ENCODE peak calls at places on chromosomes 3 and 15, in four cellular contexts. One of them, this sample, is unnamed.

GRCh38 chr3:197325773-197326172 is 27.4 kb upstream of the DLG1 start:
- DNase-seq in cardiac muscle cell: no peak
- DNase-seq in fibroblast of villous mesenchyme: no peak
- DNase-seq in neural crest cell: no peak
- DNase-seq in this sample: no peak

GRCh38 chr3:134205426-134205825 is 45.2 kb downstream of the RYK start:
- DNase-seq in neural crest cell: no peak
- DNase-seq in cardiac muscle cell: no peak
- DNase-seq in fibroblast of villous mesenchyme: no peak
- DNase-seq in this sample: no peak

GRCh38 chr3:127373701-127374625 is 86.1 kb upstream of the PRR20G start:
- DNase-seq in neural crest cell: peak
- DNase-seq in cardiac muscle cell: peak
- DNase-seq in fibroblast of villous mesenchyme: no peak
- DNase-seq in this sample: peak

GRCh38 chr3:184360070-184360833 is 1.2 kb downstream of the CLCN2 start:
- DNase-seq in neural crest cell: no peak
- DNase-seq in cardiac muscle cell: no peak
- DNase-seq in fibroblast of villous mesenchyme: no peak
- DNase-seq in this sample: no peak

GRCh38 chr15:67125589-67126502 is 60.4 kb downstream of the SMAD3 start:
- DNase-seq in fibroblast of villous mesenchyme: peak
- DNase-seq in neural crest cell: no peak
- DNase-seq in cardiac muscle cell: no peak
- DNase-seq in this sample: peak

GRCh38 chr15:23002920-23003319 is 22.8 kb upstream of the CYFIP1 start:
- DNase-seq in cardiac muscle cell: no peak
- DNase-seq in fibroblast of villous mesenchyme: no peak
- DNase-seq in neural crest cell: no peak
- DNase-seq in this sample: no peak

GRCh38 chr15:68710536-68710935 is 110.2 kb downstream of the ANP32A start:
- DNase-seq in cardiac muscle cell: no peak
- DNase-seq in fibroblast of villous mesenchyme: no peak
- DNase-seq in neural crest cell: no peak
- DNase-seq in this sample: no peak

GRCh38 chr3:16151109-16151508 is 23.4 kb upstream of the GALNT15 start:
- DNase-seq in neural crest cell: no peak
- DNase-seq in fibroblast of villous mesenchyme: peak
- DNase-seq in cardiac muscle cell: no peak
- DNase-seq in this sample: peak

GRCh38 chr3:125061170-125061569 is 5.4 kb upstream of the HEG1 start:
- DNase-seq in cardiac muscle cell: peak
- DNase-seq in fibroblast of villous mesenchyme: peak
- DNase-seq in neural crest cell: no peak
- DNase-seq in this sample: no peak

GRCh38 chr15:68818671-68819450 is 1.8 kb downstream of the ANP32A start:
- DNase-seq in cardiac muscle cell: peak
- DNase-seq in neural crest cell: no peak
- DNase-seq in fibroblast of villous mesenchyme: peak
- DNase-seq in this sample: peak

GRCh38 chr3:23760871-23761373 is 44.8 kb upstream of the UBE2E1 start:
- DNase-seq in fibroblast of villous mesenchyme: no peak
- DNase-seq in neural crest cell: no peak
- DNase-seq in cardiac muscle cell: no peak
- DNase-seq in this sample: no peak

GRCh38 chr3:147838650-147839049 is 429.5 kb downstream of the ZIC1 start:
- DNase-seq in cardiac muscle cell: no peak
- DNase-seq in neural crest cell: no peak
- DNase-seq in fibroblast of villous mesenchyme: no peak
- DNase-seq in this sample: peak

GRCh38 chr15:84604804-84605203 is 4.0 kb downstream of the ZSCAN2 start:
- DNase-seq in fibroblast of villous mesenchyme: peak
- DNase-seq in neural crest cell: no peak
- DNase-seq in cardiac muscle cell: no peak
- DNase-seq in this sample: no peak

GRCh38 chr15:43928152-43928551 is 101.3 kb downstream of the WDR76 start:
- DNase-seq in fibroblast of villous mesenchyme: no peak
- DNase-seq in neural crest cell: no peak
- DNase-seq in cardiac muscle cell: no peak
- DNase-seq in this sample: no peak

GRCh38 chr15:38186505-38186904 is 66.1 kb upstream of the SPRED1 start:
- DNase-seq in fibroblast of villous mesenchyme: no peak
- DNase-seq in cardiac muscle cell: no peak
- DNase-seq in neural crest cell: no peak
- DNase-seq in this sample: no peak

GRCh38 chr3:29249829-29250228 is 31.0 kb upstream of the RBMS3 start:
- DNase-seq in neural crest cell: no peak
- DNase-seq in cardiac muscle cell: no peak
- DNase-seq in fibroblast of villous mesenchyme: no peak
- DNase-seq in this sample: no peak

GRCh38 chr3:40873934-40874699 is 325.2 kb upstream of the CTNNB1 start:
- DNase-seq in neural crest cell: no peak
- DNase-seq in cardiac muscle cell: no peak
- DNase-seq in fibroblast of villous mesenchyme: no peak
- DNase-seq in this sample: no peak

GRCh38 chr15:33608714-33609113 is 297.9 kb downstream of the RYR3 start:
- DNase-seq in neural crest cell: peak
- DNase-seq in cardiac muscle cell: peak
- DNase-seq in fibroblast of villous mesenchyme: no peak
- DNase-seq in this sample: peak
- TF ChIP-seq CTCF in neural crest cell: peak
- TF ChIP-seq CTCF in cardiac muscle cell: no peak
- TF ChIP-seq CTCF in fibroblast of villous mesenchyme: no peak
- TF ChIP-seq CTCF in this sample: peak

DNA sequence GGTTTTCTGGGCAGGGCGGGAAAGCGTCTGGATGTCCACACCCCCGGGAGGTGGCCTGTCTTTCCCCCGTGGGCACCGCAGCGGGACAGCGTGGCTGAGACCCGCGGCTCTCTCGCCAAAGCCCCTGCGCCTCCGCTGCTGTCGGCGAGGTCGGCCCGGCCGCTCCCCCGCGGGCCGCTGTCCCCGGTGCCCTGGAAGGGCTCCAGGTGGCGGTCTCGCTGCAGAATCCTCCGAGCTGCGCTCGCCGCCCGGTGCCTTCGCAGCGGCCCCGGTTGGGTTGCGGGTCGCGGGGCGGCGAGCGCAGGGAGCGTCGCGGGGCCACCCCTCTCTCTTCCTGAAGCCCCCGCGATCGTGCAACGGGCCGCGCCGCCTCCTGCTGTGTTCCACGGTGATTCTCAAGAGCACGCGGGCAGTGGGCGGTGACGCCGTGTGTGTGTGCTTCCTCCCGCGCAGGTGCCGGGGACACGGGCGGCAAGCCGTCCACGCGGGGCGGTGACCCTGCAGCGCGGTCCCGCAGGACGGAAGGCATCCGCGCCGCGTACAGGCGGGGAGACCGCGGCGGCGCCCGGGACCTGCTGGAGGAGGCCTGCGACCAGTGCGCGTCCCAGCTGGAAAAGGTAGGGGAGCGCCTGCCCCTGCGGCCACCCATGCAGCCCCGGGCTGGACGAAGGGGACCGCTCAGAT is 54.3 kb downstream of the LRRK1 start:
- DNase-seq in cardiac muscle cell: peak
- DNase-seq in fibroblast of villous mesenchyme: no peak
- DNase-seq in neural crest cell: no peak
- DNase-seq in this sample: no peak
- TF ChIP-seq CTCF in cardiac muscle cell: no peak
- TF ChIP-seq CTCF in fibroblast of villous mesenchyme: no peak
- TF ChIP-seq CTCF in neural crest cell: no peak
- TF ChIP-seq CTCF in this sample: no peak

GRCh38 chr15:81174759-81175327 is 21.8 kb upstream of the IL16 start:
- DNase-seq in cardiac muscle cell: peak
- DNase-seq in neural crest cell: no peak
- DNase-seq in fibroblast of villous mesenchyme: no peak
- DNase-seq in this sample: no peak
- TF ChIP-seq CTCF in cardiac muscle cell: no peak
- TF ChIP-seq CTCF in neural crest cell: no peak
- TF ChIP-seq CTCF in fibroblast of villous mesenchyme: no peak
- TF ChIP-seq CTCF in this sample: no peak

DNA sequence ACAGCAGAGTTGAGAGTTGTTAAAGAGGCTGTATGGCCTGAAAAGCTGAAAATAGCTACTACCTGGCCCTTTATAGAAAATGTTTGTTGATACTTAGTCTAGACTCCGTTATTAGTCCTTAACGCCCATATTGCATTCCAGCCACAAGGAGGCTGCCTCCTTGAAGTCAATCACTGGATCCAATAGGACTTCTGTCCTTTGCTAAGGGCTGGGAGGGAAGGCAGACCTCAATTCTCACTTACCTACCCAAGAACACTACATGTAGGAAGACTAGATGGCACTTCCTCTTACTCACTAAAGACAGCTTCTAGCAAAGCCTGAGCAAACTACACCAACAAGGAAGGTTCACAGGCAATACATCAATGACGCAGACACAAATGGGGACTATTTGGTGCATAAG is 139.5 kb upstream of the HACD2 start:
- DNase-seq in neural crest cell: no peak
- DNase-seq in cardiac muscle cell: no peak
- DNase-seq in fibroblast of villous mesenchyme: peak
- DNase-seq in this sample: no peak
- TF ChIP-seq CTCF in neural crest cell: no peak
- TF ChIP-seq CTCF in cardiac muscle cell: peak
- TF ChIP-seq CTCF in fibroblast of villous mesenchyme: peak
- TF ChIP-seq CTCF in this sample: no peak

DNA sequence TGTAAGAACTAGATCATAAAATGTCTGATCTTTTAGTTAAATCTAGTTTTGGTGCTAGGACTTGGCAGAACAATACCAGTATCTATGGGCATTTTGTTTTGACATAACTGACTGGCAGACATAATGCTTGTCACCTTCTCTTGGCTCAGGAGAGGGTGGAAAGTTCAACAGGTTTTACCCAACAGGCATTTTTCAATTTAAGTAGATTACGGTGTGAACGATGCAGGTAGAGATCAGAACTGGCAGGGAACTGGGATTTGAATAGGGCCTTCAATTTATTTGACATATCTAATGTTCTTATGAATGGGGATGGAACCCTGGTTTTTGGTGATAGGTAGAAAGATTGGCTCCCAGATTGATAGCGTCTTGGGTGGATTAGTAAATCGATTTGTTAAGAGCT is 351.0 kb downstream of the FEZF2 start:
- DNase-seq in neural crest cell: no peak
- DNase-seq in fibroblast of villous mesenchyme: no peak
- DNase-seq in cardiac muscle cell: no peak
- DNase-seq in this sample: no peak
- TF ChIP-seq CTCF in neural crest cell: no peak
- TF ChIP-seq CTCF in fibroblast of villous mesenchyme: no peak
- TF ChIP-seq CTCF in cardiac muscle cell: no peak
- TF ChIP-seq CTCF in this sample: no peak

GRCh38 chr3:25386686-25387271 is 41.3 kb upstream of the RARB start:
- DNase-seq in cardiac muscle cell: no peak
- DNase-seq in fibroblast of villous mesenchyme: no peak
- DNase-seq in neural crest cell: no peak
- DNase-seq in this sample: no peak
- TF ChIP-seq CTCF in cardiac muscle cell: no peak
- TF ChIP-seq CTCF in fibroblast of villous mesenchyme: no peak
- TF ChIP-seq CTCF in neural crest cell: no peak
- TF ChIP-seq CTCF in this sample: no peak

DNA sequence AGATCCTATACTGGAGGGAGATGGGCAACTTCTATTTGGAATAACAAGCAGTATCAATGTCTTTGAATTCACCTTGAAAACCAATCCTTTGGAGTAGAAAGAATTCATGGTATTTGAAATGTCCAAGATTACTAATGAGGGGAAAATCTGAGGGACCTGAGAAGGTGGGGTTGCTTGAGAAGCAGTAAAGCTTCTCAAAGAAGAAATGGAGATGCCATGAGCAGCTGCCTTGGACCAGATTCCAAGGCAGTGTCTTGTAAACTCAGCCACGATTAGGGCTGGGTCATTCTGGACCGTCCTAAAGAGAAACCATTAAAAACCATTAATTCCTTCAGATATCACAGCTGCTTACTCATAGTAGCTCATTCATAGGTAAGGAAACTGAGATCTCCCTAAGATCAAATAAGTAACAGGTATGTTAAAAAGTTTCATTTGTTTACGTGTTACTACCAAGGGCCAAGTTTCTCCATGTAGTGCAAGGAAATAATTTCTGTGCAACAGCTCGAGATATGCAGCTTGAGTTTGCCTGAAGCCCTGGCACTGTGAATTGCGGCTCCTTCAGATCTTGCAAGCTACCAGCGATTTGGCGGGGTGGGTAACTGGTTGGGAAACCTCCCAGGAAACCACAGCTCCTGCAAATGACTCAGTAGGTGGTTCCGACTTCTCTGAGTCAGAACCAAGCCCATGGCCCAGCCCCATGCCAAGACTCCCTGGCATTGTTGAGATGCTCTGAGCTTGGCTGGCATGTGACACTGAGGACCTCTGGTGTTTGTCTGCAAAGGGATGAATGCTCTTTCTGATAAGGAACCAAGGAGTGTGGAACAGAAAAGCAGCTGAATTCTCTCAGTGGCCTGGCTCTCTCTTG is 296.8 kb downstream of the RORA start:
- DNase-seq in cardiac muscle cell: no peak
- DNase-seq in neural crest cell: no peak
- DNase-seq in fibroblast of villous mesenchyme: no peak
- DNase-seq in this sample: peak
- TF ChIP-seq CTCF in cardiac muscle cell: peak
- TF ChIP-seq CTCF in neural crest cell: no peak
- TF ChIP-seq CTCF in fibroblast of villous mesenchyme: no peak
- TF ChIP-seq CTCF in this sample: peak

GRCh38 chr3:150523538-150523937 is 22.8 kb downstream of the SERP1 start:
- DNase-seq in fibroblast of villous mesenchyme: no peak
- DNase-seq in neural crest cell: no peak
- DNase-seq in cardiac muscle cell: peak
- DNase-seq in this sample: no peak

GRCh38 chr3:150531775-150532174 is 14.5 kb downstream of the SERP1 start:
- DNase-seq in fibroblast of villous mesenchyme: no peak
- DNase-seq in neural crest cell: no peak
- DNase-seq in cardiac muscle cell: no peak
- DNase-seq in this sample: no peak

GRCh38 chr3:150528359-150528797 is 17.9 kb downstream of the SERP1 start:
- DNase-seq in fibroblast of villous mesenchyme: peak
- DNase-seq in cardiac muscle cell: no peak
- DNase-seq in neural crest cell: no peak
- DNase-seq in this sample: peak
- TF ChIP-seq CTCF in fibroblast of villous mesenchyme: peak
- TF ChIP-seq CTCF in cardiac muscle cell: peak
- TF ChIP-seq CTCF in neural crest cell: peak
- TF ChIP-seq CTCF in this sample: peak

DNA sequence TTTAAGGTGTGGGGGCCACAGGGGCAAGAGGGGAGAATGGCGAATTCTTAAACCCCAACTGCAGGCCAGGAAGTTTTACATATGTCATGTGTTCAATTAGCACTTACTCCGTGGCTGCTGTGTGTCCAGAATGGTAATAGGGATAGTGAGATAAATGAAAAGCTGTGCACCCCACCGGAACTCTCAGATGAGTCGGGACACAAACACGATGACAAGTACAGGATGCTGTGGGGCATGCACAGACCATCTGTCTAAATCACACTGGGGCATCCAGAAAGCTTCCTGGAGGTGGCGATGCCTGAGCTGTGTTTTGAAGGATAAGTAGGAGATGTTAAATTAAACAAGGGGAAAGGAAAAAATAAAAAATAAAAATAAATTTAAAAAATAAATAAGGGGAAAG is 18.3 kb upstream of the TMEM158 start:
- DNase-seq in cardiac muscle cell: no peak
- DNase-seq in fibroblast of villous mesenchyme: no peak
- DNase-seq in neural crest cell: no peak
- DNase-seq in this sample: no peak
- TF ChIP-seq CTCF in cardiac muscle cell: no peak
- TF ChIP-seq CTCF in fibroblast of villous mesenchyme: no peak
- TF ChIP-seq CTCF in neural crest cell: no peak
- TF ChIP-seq CTCF in this sample: no peak

GRCh38 chr3:196292281-196292923 is 4.9 kb upstream of the PCYT1A start:
- DNase-seq in neural crest cell: no peak
- DNase-seq in cardiac muscle cell: no peak
- DNase-seq in fibroblast of villous mesenchyme: no peak
- DNase-seq in this sample: no peak
- TF ChIP-seq CTCF in neural crest cell: no peak
- TF ChIP-seq CTCF in cardiac muscle cell: no peak
- TF ChIP-seq CTCF in fibroblast of villous mesenchyme: no peak
- TF ChIP-seq CTCF in this sample: no peak